ENCODE peak calls at places on chromosomes 12 and 14, in five cellular contexts. One of them, this sample, is unnamed.

GRCh38 chr12:29732211-29732992 is 51.3 kb downstream of the TMTC1 start:
- DNase-seq in BE2C: peak; percentile 61
- DNase-seq in mammary epithelial cell: peak; percentile 47
- DNase-seq in fibroblast of lung: peak; percentile 44
- DNase-seq in A673: no peak
- DNase-seq in this sample: no peak

GRCh38 chr14:83164591-83164990 is 1630.9 kb upstream of the SEL1L start:
- DNase-seq in BE2C: no peak
- DNase-seq in mammary epithelial cell: no peak
- DNase-seq in fibroblast of lung: no peak
- DNase-seq in A673: no peak
- DNase-seq in this sample: no peak

GRCh38 chr14:37597538-37598084 is 2.2 kb downstream of the TTC6 start:
- DNase-seq in BE2C: no peak
- DNase-seq in mammary epithelial cell: no peak
- DNase-seq in fibroblast of lung: no peak
- DNase-seq in A673: no peak
- DNase-seq in this sample: no peak

GRCh38 chr12:24948452-24948815 is 467 bp downstream of the BCAT1 start:
- DNase-seq in BE2C: peak; percentile 28
- DNase-seq in mammary epithelial cell: peak; percentile 52
- DNase-seq in fibroblast of lung: peak; percentile 45
- DNase-seq in A673: peak; percentile 60
- DNase-seq in this sample: peak; percentile 18

GRCh38 chr14:100889641-100890040 is 13.9 kb downstream of the RTL1 start:
- DNase-seq in BE2C: no peak
- DNase-seq in mammary epithelial cell: no peak
- DNase-seq in fibroblast of lung: no peak
- DNase-seq in A673: no peak
- DNase-seq in this sample: no peak

GRCh38 chr14:56057071-56057865 is 60.9 kb upstream of the PELI2 start:
- DNase-seq in BE2C: no peak
- DNase-seq in mammary epithelial cell: no peak
- DNase-seq in fibroblast of lung: no peak
- DNase-seq in A673: no peak
- DNase-seq in this sample: no peak

GRCh38 chr14:65948302-65948701 is 535.8 kb downstream of the FUT8 start:
- DNase-seq in BE2C: no peak
- DNase-seq in mammary epithelial cell: no peak
- DNase-seq in fibroblast of lung: no peak
- DNase-seq in A673: no peak
- DNase-seq in this sample: no peak

GRCh38 chr14:104820669-104821228 is 19.8 kb downstream of the ZBTB42 start:
- DNase-seq in BE2C: peak; percentile 92
- DNase-seq in mammary epithelial cell: peak; percentile 62
- DNase-seq in fibroblast of lung: peak; percentile 75
- DNase-seq in A673: peak; percentile 77
- DNase-seq in this sample: peak; percentile 88

GRCh38 chr14:37230551-37231194 is 32.9 kb downstream of the MIPOL1 start:
- DNase-seq in BE2C: peak; percentile 16
- DNase-seq in mammary epithelial cell: peak; percentile 31
- DNase-seq in fibroblast of lung: peak; percentile 84
- DNase-seq in A673: peak; percentile 80
- DNase-seq in this sample: peak; percentile 32

GRCh38 chr14:69672372-69672771 is 61.0 kb downstream of the SUSD6 start:
- DNase-seq in BE2C: no peak
- DNase-seq in mammary epithelial cell: no peak
- DNase-seq in fibroblast of lung: no peak
- DNase-seq in A673: no peak
- DNase-seq in this sample: no peak

GRCh38 chr12:132160016-132160415 is 15.8 kb downstream of the NOC4L start:
- DNase-seq in BE2C: no peak
- DNase-seq in mammary epithelial cell: no peak
- DNase-seq in fibroblast of lung: no peak
- DNase-seq in A673: no peak
- DNase-seq in this sample: no peak

GRCh38 chr12:5043589-5044419 is at the start of gene KCNA5:
- DNase-seq in BE2C: no peak
- DNase-seq in mammary epithelial cell: no peak
- DNase-seq in fibroblast of lung: no peak
- DNase-seq in A673: no peak
- DNase-seq in this sample: no peak

GRCh38 chr12:11204173-11204572 is 17.4 kb upstream of the TAS2R42 start:
- DNase-seq in BE2C: no peak
- DNase-seq in mammary epithelial cell: no peak
- DNase-seq in fibroblast of lung: no peak
- DNase-seq in A673: no peak
- DNase-seq in this sample: no peak

GRCh38 chr12:7609480-7609879 is 56.2 kb downstream of the APOBEC1 start:
- DNase-seq in BE2C: no peak
- DNase-seq in mammary epithelial cell: peak; percentile 39
- DNase-seq in fibroblast of lung: peak; percentile 11
- DNase-seq in A673: no peak
- DNase-seq in this sample: peak; percentile 14

GRCh38 chr14:71474866-71475265 is 457.4 kb upstream of the RGS6 start:
- DNase-seq in BE2C: no peak
- DNase-seq in mammary epithelial cell: no peak
- DNase-seq in fibroblast of lung: no peak
- DNase-seq in A673: no peak
- DNase-seq in this sample: no peak

GRCh38 chr12:19945559-19946485 is 422.5 kb upstream of the PDE3A start:
- DNase-seq in BE2C: peak; percentile 41
- DNase-seq in mammary epithelial cell: no peak
- DNase-seq in fibroblast of lung: peak; percentile 60
- DNase-seq in A673: no peak
- DNase-seq in this sample: peak; percentile 74

GRCh38 chr14:91614187-91614586 is 104.1 kb upstream of the PPP4R3A start:
- DNase-seq in BE2C: no peak
- DNase-seq in mammary epithelial cell: peak; percentile 26
- DNase-seq in fibroblast of lung: no peak
- DNase-seq in A673: no peak
- DNase-seq in this sample: peak; percentile 17

GRCh38 chr12:32989705-32990104 is 93.1 kb upstream of the PKP2 start:
- DNase-seq in BE2C: no peak
- DNase-seq in mammary epithelial cell: no peak
- DNase-seq in fibroblast of lung: no peak
- DNase-seq in A673: no peak
- DNase-seq in this sample: no peak

GRCh38 chr12:87140257-87140656 is 884.1 kb upstream of the MGAT4C start:
- DNase-seq in BE2C: no peak
- DNase-seq in mammary epithelial cell: peak; percentile 68
- DNase-seq in fibroblast of lung: peak; percentile 59
- DNase-seq in A673: no peak
- DNase-seq in this sample: no peak

GRCh38 chr12:87779858-87780498 is 249.2 kb downstream of the C12orf50 start:
- DNase-seq in BE2C: no peak
- DNase-seq in mammary epithelial cell: peak; percentile 8
- DNase-seq in fibroblast of lung: peak; percentile 11
- DNase-seq in A673: peak; percentile 10
- DNase-seq in this sample: no peak

GRCh38 chr14:20866963-20867362 is 24.2 kb upstream of the RNASE3 start:
- DNase-seq in BE2C: no peak
- DNase-seq in mammary epithelial cell: peak; percentile 17
- DNase-seq in fibroblast of lung: no peak
- DNase-seq in A673: peak; percentile 15
- DNase-seq in this sample: peak; percentile 3

GRCh38 chr12:96425973-96426372 is 25.7 kb upstream of the CDK17 start:
- DNase-seq in BE2C: no peak
- DNase-seq in mammary epithelial cell: peak; percentile 57
- DNase-seq in fibroblast of lung: peak; percentile 91
- DNase-seq in A673: peak; percentile 24
- DNase-seq in this sample: peak; percentile 67

GRCh38 chr12:22443379-22444316 is 100.7 kb downstream of the C2CD5 start:
- DNase-seq in BE2C: peak; percentile 65
- DNase-seq in mammary epithelial cell: peak; percentile 71
- DNase-seq in fibroblast of lung: peak; percentile 83
- DNase-seq in A673: peak; percentile 86
- DNase-seq in this sample: peak; percentile 47

GRCh38 chr12:76919388-76920181 is 40.8 kb upstream of the CSRP2 start:
- DNase-seq in BE2C: no peak
- DNase-seq in mammary epithelial cell: no peak
- DNase-seq in fibroblast of lung: no peak
- DNase-seq in A673: no peak
- DNase-seq in this sample: no peak

GRCh38 chr12:110744176-110744575 is 1.5 kb upstream of the PPP1CC start:
- DNase-seq in BE2C: no peak
- DNase-seq in mammary epithelial cell: peak; percentile 70
- DNase-seq in fibroblast of lung: peak; percentile 44
- DNase-seq in A673: no peak
- DNase-seq in this sample: peak; percentile 78
- H3K4me3 ChIP-seq in BE2C: no peak overlapping the region
- H3K4me3 ChIP-seq in mammary epithelial cell: peak overlapping the region; percentile 65
- H3K4me3 ChIP-seq in fibroblast of lung: no peak overlapping the region
- H3K4me3 ChIP-seq in A673: peak overlapping the region; percentile 84
- H3K4me3 ChIP-seq in this sample: peak overlapping the region; percentile 78

GRCh38 chr12:6472491-6472890 is 2.0 kb upstream of the VAMP1 start:
- DNase-seq in BE2C: no peak
- DNase-seq in mammary epithelial cell: no peak
- DNase-seq in fibroblast of lung: no peak
- DNase-seq in A673: no peak
- DNase-seq in this sample: no peak
- H3K4me3 ChIP-seq in BE2C: no peak overlapping the region
- H3K4me3 ChIP-seq in mammary epithelial cell: no peak overlapping the region
- H3K4me3 ChIP-seq in fibroblast of lung: no peak overlapping the region
- H3K4me3 ChIP-seq in A673: no peak overlapping the region
- H3K4me3 ChIP-seq in this sample: no peak overlapping the region

DNA sequence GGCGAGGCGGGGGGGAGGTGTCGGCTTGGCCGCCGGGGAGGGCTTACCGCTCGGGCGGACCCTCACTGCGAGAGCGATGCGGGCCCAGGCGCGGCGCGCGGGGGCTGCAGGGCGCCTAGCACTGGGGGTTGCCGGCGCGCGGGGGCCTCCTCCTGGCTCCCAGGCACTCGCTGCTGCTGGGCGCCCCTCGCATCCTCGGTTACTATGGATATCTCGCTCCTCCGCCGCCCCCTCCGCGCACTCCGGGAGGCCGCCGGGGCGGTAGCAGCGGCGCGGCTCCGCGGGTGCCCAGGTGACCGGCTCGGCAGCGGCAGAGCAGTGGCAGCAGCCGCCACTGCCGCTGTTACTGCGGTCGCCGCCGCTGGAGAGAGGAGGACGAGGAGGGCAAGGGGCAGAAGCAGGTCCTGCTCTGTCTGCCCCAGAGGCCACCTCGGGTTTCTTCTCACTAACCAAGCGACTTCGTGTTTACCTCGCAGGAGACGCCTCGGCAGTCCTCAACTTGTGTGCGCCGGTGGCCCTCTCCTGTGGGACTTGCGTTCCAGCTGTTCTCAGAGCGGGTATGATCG is 250.1 kb downstream of the APAF1 start:
- DNase-seq in BE2C: peak; percentile 6
- DNase-seq in mammary epithelial cell: no peak
- DNase-seq in fibroblast of lung: no peak
- DNase-seq in A673: peak; percentile 15
- DNase-seq in this sample: no peak
- H3K4me3 ChIP-seq in BE2C: no peak overlapping the region
- H3K4me3 ChIP-seq in mammary epithelial cell: no peak overlapping the region
- H3K4me3 ChIP-seq in fibroblast of lung: no peak overlapping the region
- H3K4me3 ChIP-seq in A673: peak overlapping the region; percentile 38
- H3K4me3 ChIP-seq in this sample: no peak overlapping the region

GRCh38 chr12:71626098-71626497 is 37.5 kb downstream of the ZFC3H1 start:
- DNase-seq in BE2C: no peak
- DNase-seq in mammary epithelial cell: no peak
- DNase-seq in fibroblast of lung: no peak
- DNase-seq in A673: no peak
- DNase-seq in this sample: no peak

GRCh38 chr12:71627438-71628002 is 36.1 kb downstream of the ZFC3H1 start:
- DNase-seq in BE2C: no peak
- DNase-seq in mammary epithelial cell: peak; percentile 12
- DNase-seq in fibroblast of lung: no peak
- DNase-seq in A673: peak; percentile 22
- DNase-seq in this sample: no peak

GRCh38 chr12:71621938-71622337 is 41.7 kb downstream of the ZFC3H1 start:
- DNase-seq in BE2C: no peak
- DNase-seq in mammary epithelial cell: no peak
- DNase-seq in fibroblast of lung: no peak
- DNase-seq in A673: no peak
- DNase-seq in this sample: no peak

DNA sequence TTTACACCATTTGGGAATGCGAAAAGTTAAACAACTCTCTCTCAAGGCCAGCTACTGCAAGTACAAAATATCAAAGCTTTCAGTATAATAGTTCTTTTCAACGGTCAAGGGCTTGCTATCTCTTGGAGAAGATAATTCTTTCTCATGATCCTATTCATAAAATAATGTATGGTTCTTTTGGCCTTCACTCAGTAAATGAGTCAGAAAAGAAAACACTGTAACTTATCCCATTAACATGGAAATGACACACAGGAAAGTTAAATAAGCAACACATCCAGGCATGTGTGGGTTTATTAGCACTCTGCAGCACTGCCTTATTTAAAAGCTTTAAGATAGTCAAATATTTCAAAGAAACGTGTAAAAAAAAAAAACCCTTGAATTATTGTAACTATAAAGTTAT is 36.9 kb downstream of the ZFC3H1 start:
- DNase-seq in BE2C: no peak
- DNase-seq in mammary epithelial cell: peak; percentile 55
- DNase-seq in fibroblast of lung: peak; percentile 21
- DNase-seq in A673: peak; percentile 49
- DNase-seq in this sample: no peak
- H3K4me3 ChIP-seq in BE2C: no peak overlapping the region
- H3K4me3 ChIP-seq in mammary epithelial cell: no peak overlapping the region
- H3K4me3 ChIP-seq in fibroblast of lung: no peak overlapping the region
- H3K4me3 ChIP-seq in A673: no peak overlapping the region
- H3K4me3 ChIP-seq in this sample: no peak overlapping the region

GRCh38 chr12:64753427-64753826 is 5.8 kb downstream of the GNS start:
- DNase-seq in BE2C: no peak
- DNase-seq in mammary epithelial cell: no peak
- DNase-seq in fibroblast of lung: no peak
- DNase-seq in A673: no peak
- DNase-seq in this sample: no peak

GRCh38 chr12:64757778-64758177 is 1.4 kb downstream of the GNS start:
- DNase-seq in BE2C: no peak
- DNase-seq in mammary epithelial cell: no peak
- DNase-seq in fibroblast of lung: no peak
- DNase-seq in A673: no peak
- DNase-seq in this sample: no peak

GRCh38 chr12:64752833-64753238 is 6.4 kb downstream of the GNS start:
- DNase-seq in BE2C: no peak
- DNase-seq in mammary epithelial cell: no peak
- DNase-seq in fibroblast of lung: no peak
- DNase-seq in A673: no peak
- DNase-seq in this sample: no peak

GRCh38 chr12:64759035-64759894 is at the start of gene GNS:
- DNase-seq in BE2C: peak; percentile 95
- DNase-seq in mammary epithelial cell: peak; percentile 93
- DNase-seq in fibroblast of lung: peak; percentile 93
- DNase-seq in A673: peak; percentile 93
- DNase-seq in this sample: peak; percentile 98

DNA sequence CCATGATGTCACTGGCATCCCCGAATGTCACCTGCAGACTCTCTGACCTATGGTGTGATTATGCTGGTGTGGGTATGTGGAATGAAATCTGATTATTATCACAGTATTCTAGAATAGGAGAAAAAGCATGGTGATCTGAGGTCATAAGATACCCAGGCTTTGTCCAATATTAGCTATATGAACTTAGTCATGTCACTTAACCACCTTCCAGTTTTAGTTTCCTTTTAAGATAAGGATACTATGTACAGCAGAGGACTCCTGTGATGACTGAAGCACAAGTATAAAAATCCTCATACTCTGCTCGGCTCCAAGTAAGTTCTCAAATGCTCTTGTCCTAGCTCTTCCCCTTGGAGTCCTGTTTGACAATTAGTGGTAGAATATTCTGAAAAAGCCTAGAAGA is 2.8 kb downstream of the GNS start:
- DNase-seq in BE2C: no peak
- DNase-seq in mammary epithelial cell: no peak
- DNase-seq in fibroblast of lung: no peak
- DNase-seq in A673: no peak
- DNase-seq in this sample: no peak
- H3K4me3 ChIP-seq in BE2C: no peak overlapping the region
- H3K4me3 ChIP-seq in mammary epithelial cell: no peak overlapping the region
- H3K4me3 ChIP-seq in fibroblast of lung: no peak overlapping the region
- H3K4me3 ChIP-seq in A673: no peak overlapping the region
- H3K4me3 ChIP-seq in this sample: no peak overlapping the region